ENCODE peak calls at places on chromosome 3, in eight cellular contexts. O is fibroblast of mammary gland, N is T follicular helper cell, R is H7, G is KBM-7, B is tibial artery, I is foreskin keratinocyte, J is ecto neural progenitor cell. Z is an unnamed sample.

GRCh38 chr3:108093021-108093420 is 2.2 kb upstream of the CD47 start:
- DNase-seq in O (no peak), N (no peak), R (no peak), G (no peak), B (no peak), I (no peak), J (no peak), Z (no peak)

GRCh38 chr3:53668872-53669271 is 174.5 kb downstream of the CACNA1D start:
- DNase-seq in O (peak), N (no peak), R (peak), G (peak), B (no peak), I (no peak), J (no peak), Z (no peak)

GRCh38 chr3:169574531-169574930 is 89.0 kb downstream of the MECOM start:
- DNase-seq in O (no peak), N (no peak), R (no peak), G (no peak), B (no peak), I (no peak), J (no peak), Z (no peak)

GRCh38 chr3:42503251-42503924 is 945 bp downstream of the VIPR1 start:
- DNase-seq in O (no peak), N (no peak), R (no peak), G (no peak), B (no peak), I (no peak), J (no peak), Z (peak)

GRCh38 chr3:50660386-50660785 is 14.3 kb upstream of the DOCK3 start:
- DNase-seq in O (no peak), N (no peak), R (no peak), G (no peak), B (peak), I (no peak), J (no peak), Z (no peak)

GRCh38 chr3:59749291-59749690 is 699.5 kb upstream of the CFAP20DC start:
- DNase-seq in O (peak), N (no peak), R (no peak), G (no peak), B (no peak), I (no peak), J (no peak), Z (no peak)

GRCh38 chr3:39250116-39250747 is 29.6 kb downstream of the CX3CR1 start:
- DNase-seq in O (peak), N (no peak), R (no peak), G (peak), B (no peak), I (no peak), J (peak), Z (no peak)

GRCh38 chr3:138875754-138876664 is 41.3 kb upstream of the PIK3CB start:
- DNase-seq in O (no peak), N (no peak), R (no peak), G (peak), B (no peak), I (no peak), J (no peak), Z (no peak)

GRCh38 chr3:14913926-14914776 is 33.2 kb upstream of the NR2C2 start:
- DNase-seq in O (no peak), N (no peak), R (peak), G (no peak), B (no peak), I (no peak), J (no peak), Z (no peak)

GRCh38 chr3:53123953-53124352 is 6.3 kb downstream of the RFT1 start:
- DNase-seq in O (no peak), N (no peak), R (no peak), G (no peak), B (no peak), I (no peak), J (no peak), Z (no peak)

GRCh38 chr3:53238051-53238850 is 17.6 kb downstream of the TKT start:
- DNase-seq in O (peak), N (no peak), R (peak), G (no peak), B (no peak), I (peak), J (no peak), Z (no peak)

GRCh38 chr3:14536837-14537589 is 3.1 kb downstream of the GRIP2 start:
- DNase-seq in O (no peak), N (no peak), R (no peak), G (no peak), B (no peak), I (no peak), J (no peak), Z (no peak)

GRCh38 chr3:11803977-11804903 is 42.4 kb downstream of the TAMM41 start:
- DNase-seq in O (peak), N (peak), R (peak), G (peak), B (no peak), I (peak), J (peak), Z (no peak)

GRCh38 chr3:13801361-13802214 is 78.3 kb downstream of the WNT7A start:
- DNase-seq in O (no peak), N (no peak), R (no peak), G (no peak), B (no peak), I (peak), J (no peak), Z (no peak)

GRCh38 chr3:115251509-115251908 is 104.4 kb upstream of the ZBTB20 start:
- DNase-seq in O (no peak), N (no peak), R (no peak), G (no peak), B (no peak), I (peak), J (no peak), Z (no peak)

GRCh38 chr3:76551739-76552138 is 488.2 kb upstream of the ROBO2 start:
- DNase-seq in O (no peak), N (no peak), R (no peak), G (no peak), B (no peak), I (no peak), J (no peak), Z (no peak)

GRCh38 chr3:59308001-59308400 is 258.2 kb upstream of the CFAP20DC start:
- DNase-seq in O (no peak), N (no peak), R (no peak), G (no peak), B (no peak), I (no peak), J (no peak), Z (no peak)

GRCh38 chr3:129927072-129927471 is 33.6 kb upstream of the TMCC1 start:
- DNase-seq in O (peak), N (no peak), R (no peak), G (no peak), B (no peak), I (no peak), J (no peak), Z (no peak)

GRCh38 chr3:186413615-186414415 is 51.8 kb upstream of the DGKG start:
- DNase-seq in O (peak), N (no peak), R (no peak), G (peak), B (peak), I (peak), J (peak), Z (no peak)

GRCh38 chr3:55362206-55362960 is 124.7 kb downstream of the WNT5A start:
- DNase-seq in O (peak), N (no peak), R (no peak), G (no peak), B (no peak), I (peak), J (no peak), Z (no peak)

GRCh38 chr3:31250116-31250813 is 282.5 kb upstream of the STT3B start:
- DNase-seq in O (no peak), N (no peak), R (no peak), G (no peak), B (no peak), I (peak), J (no peak), Z (no peak)

GRCh38 chr3:58111513-58112184 is 99.1 kb downstream of the DNASE1L3 start:
- DNase-seq in O (no peak), N (no peak), R (no peak), G (no peak), B (no peak), I (peak), J (no peak), Z (no peak)

GRCh38 chr3:136818851-136819783 is at the start of gene SLC35G2:
- DNase-seq in O (peak), N (no peak), R (peak), G (peak), B (peak), I (peak), J (peak), Z (peak)

GRCh38 chr3:35965908-35966307 is 326.6 kb downstream of the ARPP21 start:
- DNase-seq in O (peak), N (no peak), R (peak), G (peak), B (no peak), I (peak), J (no peak), Z (no peak)

GRCh38 chr3:138051946-138052802 is 42.2 kb downstream of the CLDN18 start:
- DNase-seq in O (peak), N (no peak), R (no peak), G (peak), B (no peak), I (peak), J (peak), Z (no peak)

Z was measured in cardiac septum.